ENCODE peak calls at places on chromosomes 7 and 10, in six cellular contexts. One of them, this sample, is unnamed.

GRCh38 chr7:265192-265997 is 24.6 kb upstream of the FOXL3 start:
- DNase-seq in left ventricle myocardium inferior: no peak
- DNase-seq in body of pancreas: no peak
- DNase-seq in brain microvascular endothelial cell: no peak
- DNase-seq in effector memory CD4-positive, alpha-beta T cell: no peak
- DNase-seq in GM06990: no peak
- DNase-seq in this sample: no peak

GRCh38 chr10:44978570-44979280 is at the start of gene DEPP1:
- DNase-seq in left ventricle myocardium inferior: peak
- DNase-seq in body of pancreas: peak
- DNase-seq in brain microvascular endothelial cell: peak
- DNase-seq in effector memory CD4-positive, alpha-beta T cell: no peak
- DNase-seq in GM06990: no peak
- DNase-seq in this sample: peak

GRCh38 chr7:51009716-51010496 is 227.2 kb upstream of the GRB10 start:
- DNase-seq in left ventricle myocardium inferior: no peak
- DNase-seq in body of pancreas: no peak
- DNase-seq in brain microvascular endothelial cell: no peak
- DNase-seq in effector memory CD4-positive, alpha-beta T cell: no peak
- DNase-seq in GM06990: no peak
- DNase-seq in this sample: no peak

GRCh38 chr10:21053953-21054352 is 156.8 kb upstream of the NEBL start:
- DNase-seq in left ventricle myocardium inferior: no peak
- DNase-seq in body of pancreas: no peak
- DNase-seq in brain microvascular endothelial cell: no peak
- DNase-seq in effector memory CD4-positive, alpha-beta T cell: no peak
- DNase-seq in GM06990: no peak
- DNase-seq in this sample: no peak

GRCh38 chr10:132064771-132065437 is 842 bp upstream of the JAKMIP3 start:
- DNase-seq in left ventricle myocardium inferior: no peak
- DNase-seq in body of pancreas: no peak
- DNase-seq in brain microvascular endothelial cell: no peak
- DNase-seq in effector memory CD4-positive, alpha-beta T cell: no peak
- DNase-seq in GM06990: no peak
- DNase-seq in this sample: no peak

GRCh38 chr10:47164126-47164799 is 135.7 kb upstream of the GDF10 start:
- DNase-seq in left ventricle myocardium inferior: no peak
- DNase-seq in body of pancreas: no peak
- DNase-seq in brain microvascular endothelial cell: peak
- DNase-seq in effector memory CD4-positive, alpha-beta T cell: no peak
- DNase-seq in GM06990: no peak
- DNase-seq in this sample: peak

GRCh38 chr10:118444016-118444415 is 101.9 kb upstream of the FAM204A start:
- DNase-seq in left ventricle myocardium inferior: no peak
- DNase-seq in body of pancreas: no peak
- DNase-seq in brain microvascular endothelial cell: no peak
- DNase-seq in effector memory CD4-positive, alpha-beta T cell: no peak
- DNase-seq in GM06990: no peak
- DNase-seq in this sample: no peak

GRCh38 chr7:72217151-72217550 is 195.0 kb downstream of the CALN1 start:
- DNase-seq in left ventricle myocardium inferior: no peak
- DNase-seq in body of pancreas: no peak
- DNase-seq in brain microvascular endothelial cell: no peak
- DNase-seq in effector memory CD4-positive, alpha-beta T cell: no peak
- DNase-seq in GM06990: no peak
- DNase-seq in this sample: no peak

GRCh38 chr7:157490465-157490912 is 153.7 kb downstream of the DNAJB6 start:
- DNase-seq in left ventricle myocardium inferior: no peak
- DNase-seq in body of pancreas: no peak
- DNase-seq in brain microvascular endothelial cell: peak
- DNase-seq in effector memory CD4-positive, alpha-beta T cell: peak
- DNase-seq in GM06990: no peak
- DNase-seq in this sample: no peak

GRCh38 chr7:116863168-116863670 is 832 bp downstream of the CAPZA2 start:
- DNase-seq in left ventricle myocardium inferior: peak
- DNase-seq in body of pancreas: no peak
- DNase-seq in brain microvascular endothelial cell: peak
- DNase-seq in effector memory CD4-positive, alpha-beta T cell: no peak
- DNase-seq in GM06990: no peak
- DNase-seq in this sample: no peak

GRCh38 chr10:45580781-45581496 is 91.6 kb downstream of the ZFAND4 start:
- DNase-seq in left ventricle myocardium inferior: no peak
- DNase-seq in body of pancreas: no peak
- DNase-seq in brain microvascular endothelial cell: no peak
- DNase-seq in effector memory CD4-positive, alpha-beta T cell: no peak
- DNase-seq in GM06990: peak
- DNase-seq in this sample: no peak

GRCh38 chr7:13448243-13448642 is 541.2 kb downstream of the ETV1 start:
- DNase-seq in left ventricle myocardium inferior: no peak
- DNase-seq in body of pancreas: no peak
- DNase-seq in brain microvascular endothelial cell: no peak
- DNase-seq in effector memory CD4-positive, alpha-beta T cell: no peak
- DNase-seq in GM06990: no peak
- DNase-seq in this sample: no peak

GRCh38 chr10:96044686-96045085 is 1.3 kb downstream of the CCNJ start:
- DNase-seq in left ventricle myocardium inferior: no peak
- DNase-seq in body of pancreas: no peak
- DNase-seq in brain microvascular endothelial cell: peak
- DNase-seq in effector memory CD4-positive, alpha-beta T cell: no peak
- DNase-seq in GM06990: no peak
- DNase-seq in this sample: peak

GRCh38 chr10:26566525-26567348 is 128.6 kb downstream of the APBB1IP start:
- DNase-seq in left ventricle myocardium inferior: no peak
- DNase-seq in body of pancreas: no peak
- DNase-seq in brain microvascular endothelial cell: no peak
- DNase-seq in effector memory CD4-positive, alpha-beta T cell: no peak
- DNase-seq in GM06990: no peak
- DNase-seq in this sample: no peak

GRCh38 chr10:30671011-30671616 is 41.6 kb upstream of the LYZL2 start:
- DNase-seq in left ventricle myocardium inferior: no peak
- DNase-seq in body of pancreas: peak
- DNase-seq in brain microvascular endothelial cell: peak
- DNase-seq in effector memory CD4-positive, alpha-beta T cell: no peak
- DNase-seq in GM06990: peak
- DNase-seq in this sample: no peak

GRCh38 chr7:99127636-99128035 is 16.3 kb downstream of the SMURF1 start:
- DNase-seq in left ventricle myocardium inferior: no peak
- DNase-seq in body of pancreas: no peak
- DNase-seq in brain microvascular endothelial cell: no peak
- DNase-seq in effector memory CD4-positive, alpha-beta T cell: no peak
- DNase-seq in GM06990: no peak
- DNase-seq in this sample: no peak

GRCh38 chr10:72709041-72709440 is 17.1 kb downstream of the MCU start:
- DNase-seq in left ventricle myocardium inferior: peak
- DNase-seq in body of pancreas: no peak
- DNase-seq in brain microvascular endothelial cell: no peak
- DNase-seq in effector memory CD4-positive, alpha-beta T cell: no peak
- DNase-seq in GM06990: no peak
- DNase-seq in this sample: no peak

GRCh38 chr7:34567906-34568305 is 90.1 kb upstream of the NPSR1 start:
- DNase-seq in left ventricle myocardium inferior: no peak
- DNase-seq in body of pancreas: no peak
- DNase-seq in brain microvascular endothelial cell: no peak
- DNase-seq in effector memory CD4-positive, alpha-beta T cell: no peak
- DNase-seq in GM06990: no peak
- DNase-seq in this sample: no peak

GRCh38 chr7:16144361-16144760 is 277.0 kb downstream of the CRPPA start:
- DNase-seq in left ventricle myocardium inferior: no peak
- DNase-seq in body of pancreas: no peak
- DNase-seq in brain microvascular endothelial cell: no peak
- DNase-seq in effector memory CD4-positive, alpha-beta T cell: no peak
- DNase-seq in GM06990: no peak
- DNase-seq in this sample: no peak

GRCh38 chr7:68235937-68236336 is 1239.3 kb downstream of the TYW1 start:
- DNase-seq in left ventricle myocardium inferior: no peak
- DNase-seq in body of pancreas: no peak
- DNase-seq in brain microvascular endothelial cell: no peak
- DNase-seq in effector memory CD4-positive, alpha-beta T cell: no peak
- DNase-seq in GM06990: no peak
- DNase-seq in this sample: no peak

GRCh38 chr7:4748267-4748666 is 27.2 kb upstream of the AP5Z1 start:
- DNase-seq in left ventricle myocardium inferior: no peak
- DNase-seq in body of pancreas: no peak
- DNase-seq in brain microvascular endothelial cell: no peak
- DNase-seq in effector memory CD4-positive, alpha-beta T cell: no peak
- DNase-seq in GM06990: no peak
- DNase-seq in this sample: no peak

DNA sequence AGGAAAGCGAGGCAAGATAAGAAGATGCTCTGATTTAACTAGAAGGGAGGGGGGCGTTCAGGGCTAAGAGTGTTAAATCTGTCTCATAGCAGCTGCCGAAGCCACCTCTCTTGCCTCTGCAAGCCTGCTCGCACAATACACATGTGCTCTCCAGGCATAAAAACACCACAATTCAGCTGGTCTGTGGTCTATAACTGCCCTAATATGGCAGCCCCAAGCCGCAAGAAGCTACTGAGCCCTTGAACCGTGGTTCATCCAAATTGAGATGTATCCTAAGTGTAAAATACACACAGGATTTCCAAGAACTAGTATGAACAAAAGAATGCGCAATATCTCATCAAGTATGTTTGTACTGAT is 70.7 kb upstream of the FGFR2 start:
- DNase-seq in left ventricle myocardium inferior: no peak
- DNase-seq in body of pancreas: no peak
- DNase-seq in brain microvascular endothelial cell: no peak
- DNase-seq in effector memory CD4-positive, alpha-beta T cell: no peak
- DNase-seq in GM06990: no peak
- DNase-seq in this sample: no peak
- H3K4me3 ChIP-seq in left ventricle myocardium inferior: peak
- H3K4me3 ChIP-seq in body of pancreas: no peak
- H3K4me3 ChIP-seq in brain microvascular endothelial cell: no peak
- H3K4me3 ChIP-seq in effector memory CD4-positive, alpha-beta T cell: no peak
- H3K4me3 ChIP-seq in GM06990: no peak
- H3K4me3 ChIP-seq in this sample: no peak

DNA sequence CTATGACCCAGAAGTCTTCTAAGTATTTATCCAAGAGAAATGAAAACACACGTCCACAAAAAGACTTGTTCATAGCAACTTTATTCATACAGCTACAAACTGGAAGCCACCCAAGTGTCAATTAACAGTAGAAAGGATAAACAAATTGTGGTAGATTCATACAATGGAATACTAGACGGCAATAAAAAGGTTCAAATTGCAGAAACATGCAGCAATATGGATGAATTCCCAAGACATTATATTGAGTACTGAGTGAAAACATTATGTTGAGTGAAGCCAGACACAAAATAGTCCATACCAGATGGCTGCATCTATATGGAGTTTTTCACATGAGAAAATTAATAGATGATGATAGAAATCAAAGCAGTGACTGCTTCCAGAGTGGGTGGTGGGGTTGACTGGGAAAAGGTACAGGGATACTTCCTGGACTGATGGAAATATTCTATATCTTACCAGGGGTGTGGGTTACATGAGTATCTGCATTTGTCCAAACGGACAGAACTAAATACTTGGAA is 292.0 kb downstream of the FGFR2 start:
- DNase-seq in left ventricle myocardium inferior: no peak
- DNase-seq in body of pancreas: no peak
- DNase-seq in brain microvascular endothelial cell: no peak
- DNase-seq in effector memory CD4-positive, alpha-beta T cell: no peak
- DNase-seq in GM06990: no peak
- DNase-seq in this sample: no peak
- H3K4me3 ChIP-seq in left ventricle myocardium inferior: no peak
- H3K4me3 ChIP-seq in body of pancreas: no peak
- H3K4me3 ChIP-seq in brain microvascular endothelial cell: no peak
- H3K4me3 ChIP-seq in effector memory CD4-positive, alpha-beta T cell: no peak
- H3K4me3 ChIP-seq in GM06990: no peak
- H3K4me3 ChIP-seq in this sample: no peak

DNA sequence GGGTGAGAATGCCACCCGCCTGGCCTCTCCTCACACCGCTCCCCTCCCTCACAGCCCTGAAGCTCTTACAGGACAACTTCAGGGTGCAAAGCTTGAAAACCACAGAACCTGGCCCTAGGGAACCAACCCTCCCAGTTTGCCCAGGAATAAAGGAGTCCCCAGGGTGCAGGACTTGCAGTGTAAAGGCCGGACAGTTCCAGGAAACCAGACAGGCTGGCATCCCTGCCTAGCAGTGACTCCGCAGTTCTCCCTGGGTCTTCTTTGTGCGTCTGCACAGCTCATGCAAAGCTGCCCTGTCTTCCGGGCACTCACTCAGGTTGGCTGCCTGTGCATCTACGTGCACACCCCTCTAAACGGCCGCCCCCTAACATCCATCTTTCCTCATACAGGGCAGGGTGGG is 36.1 kb downstream of the HSPA12A start:
- DNase-seq in left ventricle myocardium inferior: no peak
- DNase-seq in body of pancreas: no peak
- DNase-seq in brain microvascular endothelial cell: no peak
- DNase-seq in effector memory CD4-positive, alpha-beta T cell: no peak
- DNase-seq in GM06990: no peak
- DNase-seq in this sample: no peak
- H3K4me3 ChIP-seq in left ventricle myocardium inferior: no peak
- H3K4me3 ChIP-seq in body of pancreas: no peak
- H3K4me3 ChIP-seq in brain microvascular endothelial cell: no peak
- H3K4me3 ChIP-seq in effector memory CD4-positive, alpha-beta T cell: no peak
- H3K4me3 ChIP-seq in GM06990: no peak
- H3K4me3 ChIP-seq in this sample: no peak

GRCh38 chr7:47478926-47479791 is 102.8 kb downstream of the TNS3 start:
- DNase-seq in left ventricle myocardium inferior: no peak
- DNase-seq in body of pancreas: no peak
- DNase-seq in brain microvascular endothelial cell: no peak
- DNase-seq in effector memory CD4-positive, alpha-beta T cell: no peak
- DNase-seq in GM06990: no peak
- DNase-seq in this sample: no peak
- H3K4me3 ChIP-seq in left ventricle myocardium inferior: no peak
- H3K4me3 ChIP-seq in body of pancreas: no peak
- H3K4me3 ChIP-seq in brain microvascular endothelial cell: no peak
- H3K4me3 ChIP-seq in effector memory CD4-positive, alpha-beta T cell: no peak
- H3K4me3 ChIP-seq in GM06990: peak
- H3K4me3 ChIP-seq in this sample: no peak

DNA sequence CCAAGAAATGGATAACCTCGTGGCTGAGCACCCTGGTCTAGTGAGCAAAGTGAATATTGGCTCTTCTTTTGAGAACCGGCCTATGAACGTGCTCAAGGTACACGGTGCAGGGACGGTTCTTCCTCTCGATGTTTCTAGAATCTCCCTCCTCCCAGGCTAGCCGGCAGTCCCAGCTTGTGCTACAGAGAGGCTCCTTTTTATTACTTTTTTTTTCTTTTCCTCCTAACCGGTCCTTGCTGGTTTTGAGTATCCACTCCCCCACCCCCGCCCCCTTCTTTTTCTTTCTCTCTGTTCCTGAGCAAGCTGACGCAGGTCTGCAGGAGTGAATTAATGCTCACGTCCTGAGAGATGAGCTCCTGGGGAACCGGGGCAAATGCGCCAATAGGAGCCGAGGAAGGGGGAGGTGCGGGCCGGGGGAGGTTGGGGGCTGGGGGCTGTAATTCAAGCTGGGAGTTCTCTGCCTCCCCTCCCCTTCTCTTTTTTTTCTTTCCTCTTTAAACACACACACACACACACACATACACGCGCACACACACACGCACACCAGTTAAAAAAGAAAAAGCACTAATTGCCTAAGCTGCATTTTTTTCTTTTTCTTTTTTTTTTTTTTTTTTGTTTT is 6.5 kb downstream of the CPA2 start:
- DNase-seq in left ventricle myocardium inferior: no peak
- DNase-seq in body of pancreas: no peak
- DNase-seq in brain microvascular endothelial cell: no peak
- DNase-seq in effector memory CD4-positive, alpha-beta T cell: no peak
- DNase-seq in GM06990: no peak
- DNase-seq in this sample: peak
- H3K4me3 ChIP-seq in left ventricle myocardium inferior: peak
- H3K4me3 ChIP-seq in body of pancreas: no peak
- H3K4me3 ChIP-seq in brain microvascular endothelial cell: peak
- H3K4me3 ChIP-seq in effector memory CD4-positive, alpha-beta T cell: no peak
- H3K4me3 ChIP-seq in GM06990: no peak
- H3K4me3 ChIP-seq in this sample: peak